ENCODE peak calls at places on chromosomes 2 and 18, in four cellular contexts. P is HepG2, A is SK-N-SH, K is GM12878. T is an unnamed sample.

GRCh38 chr2:197090713-197091367 is 164.3 kb upstream of the PGAP1 start:
- DNase-seq in P (no peak), A (peak), K (no peak), T (no peak)

GRCh38 chr2:157784169-157784822 is 91.8 kb downstream of the ACVR1 start:
- DNase-seq in P (no peak), A (no peak), K (no peak), T (peak)

GRCh38 chr2:118291481-118291880 is 203.2 kb downstream of the INSIG2 start:
- DNase-seq in P (no peak), A (no peak), K (no peak), T (no peak)

GRCh38 chr2:12719400-12720104 is 2.8 kb downstream of the TRIB2 start:
- DNase-seq in P (no peak), A (no peak), K (no peak), T (no peak)

GRCh38 chr2:178829299-178829698 is 22.1 kb upstream of the TTN start:
- DNase-seq in P (no peak), A (peak), K (no peak), T (no peak)

GRCh38 chr2:176388886-176389285 is 119.6 kb downstream of the MTX2 start:
- DNase-seq in P (no peak), A (no peak), K (no peak), T (no peak)

GRCh38 chr18:63319383-63320040 is at the start of gene BCL2:
- DNase-seq in P (no peak), A (no peak), K (no peak), T (peak)

GRCh38 chr2:133780099-133780996 is 212.1 kb upstream of the NCKAP5 start:
- DNase-seq in P (peak), A (peak), K (peak), T (peak)

GRCh38 chr2:75431276-75431675 is 129.5 kb downstream of the EVA1A start:
- DNase-seq in P (no peak), A (no peak), K (peak), T (no peak)

GRCh38 chr2:117976581-117976980 is 37.3 kb downstream of the CCDC93 start:
- DNase-seq in P (no peak), A (no peak), K (no peak), T (no peak)

GRCh38 chr2:71619230-71619741 is 165.9 kb downstream of the DYSF start:
- DNase-seq in P (no peak), A (no peak), K (no peak), T (no peak)

GRCh38 chr2:98601532-98602132 is 6.7 kb downstream of the COA5 start:
- DNase-seq in P (peak), A (peak), K (no peak), T (peak)

GRCh38 chr2:27878825-27879224 is 11.4 kb downstream of the RBKS start:
- DNase-seq in P (no peak), A (no peak), K (no peak), T (no peak)

GRCh38 chr2:27873091-27873490 is 17.1 kb downstream of the RBKS start:
- DNase-seq in P (no peak), A (no peak), K (no peak), T (no peak)

GRCh38 chr2:27871805-27872204 is 18.4 kb downstream of the RBKS start:
- DNase-seq in P (no peak), A (no peak), K (no peak), T (peak)

GRCh38 chr2:27870724-27871123 is 19.5 kb downstream of the RBKS start:
- DNase-seq in P (no peak), A (no peak), K (no peak), T (no peak)

DNA sequence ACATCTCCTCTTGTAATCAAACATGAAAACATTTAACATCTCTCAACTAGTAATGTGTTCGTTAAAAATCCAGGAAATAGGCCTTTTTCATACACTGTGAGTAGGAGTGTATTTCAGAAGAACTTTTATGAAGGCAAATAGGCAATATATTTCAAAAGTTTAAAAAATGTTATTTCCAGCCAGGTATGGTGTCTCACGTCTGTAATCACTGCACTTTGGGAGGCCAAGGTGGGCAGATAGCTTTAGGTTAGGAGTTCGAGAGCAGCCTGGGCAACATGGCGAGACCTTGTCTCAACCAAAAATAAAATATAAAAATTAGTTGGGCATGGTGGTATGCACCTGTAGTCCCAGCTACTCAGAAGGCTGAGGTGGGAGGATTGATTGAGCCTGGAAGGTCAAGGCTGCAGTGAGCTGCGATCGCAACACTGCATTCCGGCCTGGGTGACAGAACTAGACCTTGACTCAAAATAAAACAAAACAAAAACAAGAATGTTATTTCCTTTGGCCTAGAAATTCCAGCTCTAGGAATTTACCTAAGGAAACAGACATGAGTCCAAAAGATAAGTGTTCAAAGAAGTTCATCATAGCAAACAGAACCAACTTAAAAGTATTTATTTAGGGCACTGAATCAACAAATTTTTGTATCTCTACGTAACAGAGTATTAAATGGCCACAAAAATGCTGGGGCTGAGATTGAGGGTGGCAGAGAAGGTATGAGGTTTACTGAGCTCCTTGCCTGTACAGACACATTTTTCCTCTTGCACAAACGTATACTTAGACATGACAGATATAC is 14.9 kb downstream of the RBKS start:
- DNase-seq in P (peak), A (no peak), K (no peak), T (no peak)
- TF ChIP-seq PBX3 in P (no peak), A (no peak), K (no peak), T (no peak)

DNA sequence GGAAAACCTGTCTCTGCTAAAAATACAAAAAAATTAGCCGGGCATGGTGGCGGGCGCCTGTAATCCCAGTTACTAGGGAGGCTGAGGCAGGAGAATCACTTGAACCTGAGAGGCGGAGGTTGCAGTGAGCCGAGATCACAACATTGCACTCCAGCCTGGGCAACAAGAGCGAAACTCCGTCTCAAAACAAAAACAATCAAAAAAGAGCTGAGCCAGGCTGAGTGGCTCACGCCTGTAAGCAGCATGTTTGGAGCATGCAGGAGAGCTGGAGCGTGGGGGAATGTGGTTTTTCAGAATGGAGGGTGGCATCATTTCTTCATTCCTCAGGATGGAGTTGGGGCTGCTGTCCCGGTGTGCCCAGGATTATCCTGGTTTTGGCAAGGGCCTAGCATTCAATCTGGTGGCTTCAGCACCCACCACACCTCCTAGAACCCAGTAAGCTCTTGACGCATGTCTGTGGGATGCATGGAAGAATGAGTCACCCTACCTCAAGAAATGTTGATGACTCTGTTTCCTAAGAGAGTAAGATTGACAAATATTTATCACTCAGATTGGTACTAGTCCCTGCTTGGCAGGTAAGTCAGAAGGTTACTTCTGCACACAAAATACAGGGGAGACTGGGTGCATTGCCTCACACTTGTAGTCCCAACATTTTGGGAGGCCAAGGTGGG is 90.2 kb upstream of the ODC1 start:
- DNase-seq in P (no peak), A (no peak), K (no peak), T (peak)
- TF ChIP-seq PBX3 in P (no peak), A (peak), K (no peak), T (no peak)

GRCh38 chr2:46702537-46702936 is 213.1 kb downstream of the MCFD2 start:
- DNase-seq in P (no peak), A (no peak), K (no peak), T (no peak)
- TF ChIP-seq PBX3 in P (no peak), A (no peak), K (no peak), T (no peak)

DNA sequence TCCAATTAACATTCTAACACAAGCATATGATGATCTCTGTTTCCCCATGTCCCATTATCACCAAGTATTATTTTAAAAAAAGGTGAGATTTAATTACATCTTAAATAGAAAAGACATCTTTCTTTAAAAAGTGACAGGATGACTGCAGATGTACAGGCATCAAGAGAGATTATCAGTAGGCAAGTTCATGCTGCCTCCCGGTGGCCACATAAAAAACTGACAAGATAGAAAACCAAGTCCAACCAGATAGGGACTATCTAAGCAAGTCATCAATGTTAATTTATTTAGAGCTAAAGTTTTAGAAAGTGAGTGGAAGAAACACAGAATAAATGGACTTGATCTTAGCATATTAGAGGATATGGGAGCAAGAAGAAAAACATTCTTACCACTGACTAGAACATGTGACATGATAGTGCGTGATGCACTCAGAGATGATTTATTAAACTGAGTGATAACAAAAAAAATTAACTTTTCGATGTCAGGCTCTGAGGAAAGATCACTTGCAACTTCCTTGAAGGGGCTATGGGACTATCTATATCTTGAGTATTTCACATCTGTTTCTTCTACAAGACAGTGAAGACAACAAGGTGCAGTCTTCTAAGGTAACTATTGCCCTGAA is 5.4 kb upstream of the TDRD15 start:
- DNase-seq in P (peak), A (peak), K (no peak), T (peak)
- TF ChIP-seq PBX3 in P (no peak), A (no peak), K (no peak), T (no peak)

DNA sequence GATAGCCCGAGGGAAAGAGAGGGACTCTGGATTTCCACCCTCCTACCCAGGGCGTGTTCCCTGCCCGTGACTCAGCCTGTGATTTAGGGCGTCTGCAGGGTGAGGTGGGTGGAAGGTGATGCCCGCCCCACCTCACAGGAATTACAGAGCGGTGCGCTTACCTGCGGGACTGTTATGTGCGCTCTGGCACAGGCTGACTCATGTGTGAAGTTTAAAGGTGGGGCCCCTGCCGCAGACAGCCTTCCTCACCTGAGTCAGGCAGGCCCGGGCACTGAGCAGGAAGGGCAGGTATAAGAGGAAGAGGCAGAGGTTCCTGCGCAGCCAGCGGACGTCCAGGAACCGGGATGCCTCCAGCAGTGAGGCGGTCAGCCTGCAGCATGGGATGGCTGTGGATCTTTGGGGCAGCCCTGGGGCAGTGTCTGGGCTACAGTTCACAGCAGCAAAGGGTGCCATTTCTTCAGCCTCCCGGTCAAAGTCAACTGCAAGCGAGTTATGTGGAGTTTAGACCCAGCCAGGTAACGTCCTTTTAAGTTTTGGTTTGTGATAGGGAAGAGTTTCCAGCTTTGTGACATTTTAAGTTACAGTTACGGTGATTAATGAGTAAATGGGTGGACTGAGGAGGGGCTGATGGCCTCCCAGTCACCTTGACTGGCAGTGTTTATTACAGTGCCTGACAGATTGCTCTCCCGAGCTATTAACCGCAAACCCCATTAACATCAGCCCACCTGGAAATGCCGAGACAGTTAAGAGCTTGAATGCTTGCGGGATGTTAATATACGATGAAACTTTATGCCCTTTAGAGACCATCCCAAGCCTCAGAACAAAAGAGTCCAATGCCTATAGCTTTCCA is 141.6 kb upstream of the TTC39C start:
- DNase-seq in P (no peak), A (no peak), K (no peak), T (no peak)
- TF ChIP-seq PBX3 in P (no peak), A (no peak), K (no peak), T (no peak)

DNA sequence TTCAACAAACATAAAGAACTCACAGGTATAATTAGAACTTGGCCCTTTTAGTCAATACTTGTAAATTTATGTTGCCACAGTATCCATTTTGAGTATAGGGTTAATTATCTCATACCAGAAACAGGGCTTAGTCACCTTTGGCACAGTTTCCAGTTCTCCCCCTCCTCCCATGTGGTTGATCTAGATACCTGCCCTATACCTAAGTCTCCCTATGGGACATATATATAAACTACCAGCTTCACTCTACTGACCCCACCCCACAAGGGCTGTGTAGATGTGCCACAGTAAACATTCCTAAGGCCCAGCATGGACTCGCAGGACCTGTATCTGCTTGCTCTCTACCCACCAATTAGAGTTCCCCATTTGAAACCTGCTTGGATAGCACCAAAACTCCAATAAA is 371.7 kb upstream of the RND3 start:
- DNase-seq in P (no peak), A (no peak), K (no peak), T (no peak)
- TF ChIP-seq PBX3 in P (no peak), A (no peak), K (no peak), T (no peak)

DNA sequence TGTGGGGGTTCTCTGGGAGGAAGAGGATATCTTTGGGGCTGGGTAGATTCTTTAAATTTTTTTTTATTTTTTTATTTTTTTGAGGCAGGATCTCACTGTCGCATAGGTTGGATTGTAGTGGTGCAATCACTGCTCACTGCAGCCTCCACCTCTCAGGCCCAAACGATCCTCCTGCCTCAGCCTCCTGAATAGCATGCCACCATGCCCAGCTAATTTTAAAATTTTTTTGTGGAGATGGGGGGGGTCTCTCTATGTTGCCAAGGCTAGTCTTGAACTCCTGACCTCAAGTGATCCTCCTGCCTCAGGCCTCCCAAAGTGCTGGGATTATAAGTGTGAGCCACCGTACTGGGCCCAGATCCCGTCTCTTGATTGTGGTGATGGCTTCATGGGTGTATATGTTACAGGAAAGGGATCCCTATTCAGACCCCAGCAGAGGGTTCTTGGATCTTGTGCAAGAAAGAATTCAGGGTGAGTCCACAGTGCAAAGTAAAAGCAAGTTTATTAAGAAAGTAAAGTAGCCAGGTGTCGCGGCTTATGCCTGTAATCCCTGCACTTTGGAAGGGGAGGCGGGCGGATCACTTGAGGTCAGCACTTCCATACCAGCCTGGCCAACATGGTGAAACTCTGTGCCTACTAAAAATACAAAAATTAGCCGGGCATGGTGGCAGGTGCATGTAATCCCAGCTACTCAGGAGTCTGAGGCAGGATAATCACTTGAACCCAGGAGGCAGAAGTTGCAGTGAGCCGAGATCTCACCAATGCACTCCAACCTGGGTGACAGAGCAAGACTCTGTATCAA is 2.0 kb upstream of the C2orf68 start:
- DNase-seq in P (no peak), A (no peak), K (no peak), T (no peak)
- TF ChIP-seq PBX3 in P (no peak), A (no peak), K (no peak), T (no peak)

GRCh38 chr2:182038579-182038978 is 52.9 kb downstream of the PPP1R1C start:
- DNase-seq in P (no peak), A (no peak), K (no peak), T (peak)
- TF ChIP-seq PBX3 in P (no peak), A (peak), K (no peak), T (no peak)